ENCODE peak calls at places on chromosomes 16 and 17, in six cellular contexts. H is fibroblast of lung, S is mesothelial cell of epicardium, W is body of pancreas, O is thyroid gland, L is left ventricle myocardium inferior. E is an unnamed sample.

GRCh38 chr17:1709971-1710806 is at the start of gene TLCD2:
- DNase-seq in O (peak), S (peak), L (peak), H (peak), W (peak), E (no peak)

GRCh38 chr17:33596904-33597303 is 303.8 kb upstream of the ASIC2 start:
- DNase-seq in W (no peak), L (no peak), S (no peak), H (no peak), O (no peak), E (no peak)

GRCh38 chr17:27586203-27586701 is 44.7 kb upstream of the LGALS9 start:
- DNase-seq in H (no peak), L (no peak), O (no peak), S (no peak), W (no peak), E (peak)

GRCh38 chr16:84177740-84178070 is 9.2 kb downstream of the TAF1C start:
- DNase-seq in L (no peak), W (no peak), S (no peak), O (no peak), H (no peak), E (no peak)

GRCh38 chr17:689556-690247 is 24.9 kb downstream of the VPS53 start:
- DNase-seq in L (no peak), W (no peak), S (no peak), H (no peak), O (peak), E (no peak)

GRCh38 chr17:45948881-45949624 is 50.0 kb upstream of the STH start:
- DNase-seq in H (peak), W (peak), S (peak), L (peak), O (peak), E (no peak)

GRCh38 chr16:50939356-50939755 is 197.5 kb downstream of the CYLD start:
- DNase-seq in W (no peak), H (no peak), O (no peak), S (no peak), L (no peak), E (no peak)

GRCh38 chr16:89687092-89687940 is 827 bp downstream of the CDK10 start:
- DNase-seq in W (peak), O (peak), S (no peak), L (no peak), H (peak), E (peak)

GRCh38 chr17:39205112-39205526 is 5.0 kb downstream of the RPL19 start:
- DNase-seq in S (no peak), W (no peak), H (no peak), L (no peak), O (no peak), E (no peak)

GRCh38 chr16:27363797-27364196 is 38.2 kb upstream of the IL21R start:
- DNase-seq in W (peak), L (no peak), O (peak), S (no peak), H (no peak), E (no peak)

GRCh38 chr17:8162232-8162996 is at the start of gene VAMP2:
- DNase-seq in S (peak), L (peak), H (peak), W (peak), O (peak), E (no peak)

GRCh38 chr17:801660-802059 is 19.5 kb downstream of the MRM3 start:
- DNase-seq in L (no peak), H (no peak), W (peak), O (no peak), S (no peak), E (no peak)

GRCh38 chr17:32909787-32910369 is 18.1 kb upstream of the TMEM98 start:
- DNase-seq in H (peak), S (peak), O (peak), W (peak), L (no peak), E (no peak)

GRCh38 chr17:75430159-75430748 is 24.8 kb upstream of the GRB2 start:
- DNase-seq in S (peak), O (no peak), H (no peak), W (no peak), L (no peak), E (no peak)

GRCh38 chr17:63171428-63172205 is 205.6 kb downstream of the TANC2 start:
- DNase-seq in S (no peak), H (peak), O (no peak), W (no peak), L (no peak), E (no peak)

GRCh38 chr17:50056961-50057330 is 1.0 kb downstream of the ITGA3 start:
- DNase-seq in L (no peak), W (no peak), H (peak), S (no peak), O (peak), E (peak)

GRCh38 chr17:17298108-17298507 is 5.1 kb upstream of the NT5M start:
- DNase-seq in W (no peak), O (no peak), H (no peak), S (no peak), L (no peak), E (no peak)

GRCh38 chr17:31525801-31526549 is 134.5 kb downstream of the RAB11FIP4 start:
- DNase-seq in L (no peak), S (no peak), H (no peak), O (no peak), W (no peak), E (peak)

GRCh38 chr16:24102120-24102740 is 153.9 kb upstream of the CACNG3 start:
- DNase-seq in O (no peak), S (no peak), W (no peak), H (no peak), L (no peak), E (no peak)

DNA sequence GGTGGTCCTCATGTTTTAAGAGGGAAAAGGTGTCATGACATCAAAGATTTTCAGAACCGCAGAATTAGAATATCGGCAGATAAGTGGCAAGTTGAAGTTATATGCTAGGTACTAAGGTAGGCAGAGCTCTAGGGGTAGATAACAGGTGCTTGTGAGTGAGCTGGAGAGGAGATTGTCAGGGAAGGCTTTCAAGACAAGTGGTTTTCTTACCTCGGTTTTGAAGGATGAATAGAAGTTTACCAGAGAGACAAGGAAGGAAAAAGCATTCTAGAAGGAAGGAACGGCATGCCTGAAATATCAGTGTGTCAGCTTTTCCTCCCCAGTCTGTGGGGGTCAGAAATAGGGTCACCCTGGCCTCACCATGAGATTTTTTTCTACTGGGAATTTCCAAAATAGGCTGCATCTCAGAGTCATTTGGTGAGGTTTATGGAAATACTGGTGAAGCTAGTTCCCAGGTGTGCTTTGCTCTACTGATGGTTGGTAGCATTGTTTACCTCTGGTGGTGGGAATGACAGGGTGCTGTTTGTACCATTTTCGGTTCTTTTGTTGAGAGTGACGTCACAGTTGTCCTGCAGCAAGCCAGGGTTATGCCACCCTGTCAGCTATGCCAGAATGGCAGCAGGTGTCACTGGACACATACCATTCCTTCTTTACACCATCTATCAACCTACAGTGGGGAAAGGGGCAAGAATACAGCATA is 112.5 kb downstream of the MSI2 start:
- DNase-seq in L (no peak), O (no peak), S (no peak), W (no peak), H (no peak), E (no peak)
- TF ChIP-seq CTCF in L (peak), O (no peak), S (no peak), W (no peak), H (no peak), E (no peak)

GRCh38 chr16:17972460-17972943 is 364.0 kb downstream of the NPIPA8 start:
- DNase-seq in W (peak), H (no peak), S (no peak), L (no peak), O (no peak), E (no peak)

GRCh38 chr16:17965131-17965530 is 371.4 kb downstream of the NPIPA8 start:
- DNase-seq in H (no peak), O (no peak), L (no peak), W (no peak), S (no peak), E (no peak)

GRCh38 chr16:17970366-17970765 is 366.2 kb downstream of the NPIPA8 start:
- DNase-seq in L (no peak), O (no peak), W (no peak), S (no peak), H (no peak), E (no peak)

DNA sequence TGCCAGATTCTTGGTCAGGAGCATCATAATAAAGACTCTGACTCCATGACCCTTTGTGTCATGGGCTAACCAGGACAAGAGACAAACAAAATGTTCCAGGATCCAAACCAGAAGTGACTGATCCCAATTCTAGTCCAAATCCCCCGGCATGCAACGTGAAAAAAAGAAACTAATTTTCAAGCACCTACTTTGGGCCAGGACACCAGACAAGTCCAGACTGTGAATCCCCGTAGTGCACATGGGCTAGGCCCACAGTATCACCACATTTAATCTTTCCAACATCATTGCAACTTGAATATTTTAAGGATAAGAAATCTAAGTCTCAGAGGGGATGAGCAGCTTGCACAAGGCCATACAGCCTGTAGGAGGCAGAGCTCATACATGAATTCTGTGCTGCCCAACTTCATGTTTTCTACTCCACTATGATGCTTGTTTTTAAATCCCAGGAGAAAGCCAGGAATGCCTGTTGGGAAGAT is 365.7 kb downstream of the NPIPA8 start:
- DNase-seq in H (no peak), S (no peak), L (no peak), O (no peak), W (peak), E (no peak)
- TF ChIP-seq CTCF in H (no peak), S (no peak), L (no peak), O (peak), W (no peak), E (no peak)

DNA sequence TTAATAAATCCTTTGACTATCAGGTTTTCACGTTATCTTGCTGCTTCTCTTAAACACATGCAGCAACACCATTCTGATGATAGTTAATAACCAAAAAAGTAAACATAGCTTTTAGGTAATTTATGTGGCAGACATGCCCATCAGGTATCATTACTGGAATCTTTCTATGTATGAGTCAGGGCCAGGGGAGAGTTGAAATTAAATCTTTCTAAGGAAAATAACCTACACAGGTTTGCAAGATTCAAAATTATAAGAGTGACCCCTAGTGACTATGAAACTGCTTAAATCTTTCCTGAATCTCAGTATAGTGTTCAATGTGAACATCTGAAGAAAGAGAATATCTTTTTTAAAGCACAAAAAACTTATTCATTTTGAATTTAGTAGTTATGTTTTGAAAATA is 666.6 kb downstream of the CDH11 start:
- DNase-seq in L (no peak), W (no peak), O (no peak), H (peak), S (no peak), E (no peak)
- TF ChIP-seq CTCF in L (peak), W (no peak), O (peak), H (no peak), S (no peak), E (peak)

DNA sequence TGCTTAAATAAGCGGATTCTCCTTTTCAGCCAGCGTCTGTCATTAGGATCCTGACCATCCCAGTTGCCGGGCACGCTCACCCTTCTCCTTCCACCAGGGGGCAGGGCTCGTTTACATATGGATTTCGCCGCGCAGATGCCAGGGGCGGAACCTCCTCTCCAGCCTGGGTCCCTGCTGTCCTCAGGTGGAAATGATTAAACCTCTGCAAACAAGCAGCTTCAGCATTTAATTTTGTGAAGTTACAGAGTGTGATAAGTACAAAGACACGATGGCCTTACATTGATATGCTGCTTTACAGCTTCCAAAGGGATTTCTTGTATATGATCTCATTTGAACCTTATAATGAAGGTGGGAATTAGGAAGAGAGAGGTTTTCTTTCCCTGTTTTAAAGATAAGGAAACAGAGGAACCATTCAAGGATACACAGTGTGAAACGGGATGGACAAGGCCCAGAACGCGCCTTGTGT is 3.9 kb upstream of the KRT28 start:
- DNase-seq in W (peak), H (peak), L (peak), O (peak), S (peak), E (no peak)
- TF ChIP-seq CTCF in W (peak), H (peak), L (peak), O (peak), S (peak), E (peak)

DNA sequence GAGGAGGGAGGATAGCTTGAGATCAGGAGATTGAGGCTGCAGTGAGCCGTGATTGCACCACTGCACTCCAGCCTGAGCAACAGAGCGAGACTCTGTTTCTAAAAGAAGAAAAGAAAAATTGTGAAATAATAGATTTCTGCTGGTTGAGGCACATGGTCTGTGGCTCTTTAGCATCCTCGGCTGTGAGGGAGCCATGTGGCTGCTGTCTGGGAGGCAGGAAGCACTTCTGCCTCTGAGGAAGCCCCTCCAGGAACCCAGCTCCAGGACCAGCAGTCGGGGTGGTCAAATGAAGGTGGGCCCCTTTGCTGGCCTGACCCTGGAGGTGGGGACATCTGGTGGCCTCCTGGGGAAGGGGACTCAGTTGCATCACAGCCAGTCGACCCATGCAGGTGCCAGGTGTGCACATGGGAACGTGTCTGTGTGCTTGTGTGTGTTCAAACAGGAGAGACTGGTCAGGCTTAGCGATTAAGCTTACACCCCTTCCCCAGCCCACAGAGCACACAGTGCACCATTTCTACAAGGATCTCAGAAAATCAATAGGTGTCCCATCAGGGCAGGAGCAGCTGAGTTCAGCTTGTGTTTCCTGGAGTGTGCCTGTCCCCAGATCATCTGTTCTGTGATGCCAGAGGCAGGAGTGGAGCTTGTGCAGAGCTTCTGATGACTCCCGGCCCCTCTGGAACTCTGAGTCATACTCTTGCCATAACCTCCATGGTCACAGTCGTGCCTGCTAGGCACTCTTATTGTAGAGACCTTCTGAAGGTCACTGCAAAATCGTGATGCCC is 24.3 kb upstream of the MGAT5B start:
- DNase-seq in L (no peak), S (no peak), H (no peak), W (no peak), O (no peak), E (no peak)
- TF ChIP-seq CTCF in L (no peak), S (no peak), H (no peak), W (no peak), O (no peak), E (no peak)

DNA sequence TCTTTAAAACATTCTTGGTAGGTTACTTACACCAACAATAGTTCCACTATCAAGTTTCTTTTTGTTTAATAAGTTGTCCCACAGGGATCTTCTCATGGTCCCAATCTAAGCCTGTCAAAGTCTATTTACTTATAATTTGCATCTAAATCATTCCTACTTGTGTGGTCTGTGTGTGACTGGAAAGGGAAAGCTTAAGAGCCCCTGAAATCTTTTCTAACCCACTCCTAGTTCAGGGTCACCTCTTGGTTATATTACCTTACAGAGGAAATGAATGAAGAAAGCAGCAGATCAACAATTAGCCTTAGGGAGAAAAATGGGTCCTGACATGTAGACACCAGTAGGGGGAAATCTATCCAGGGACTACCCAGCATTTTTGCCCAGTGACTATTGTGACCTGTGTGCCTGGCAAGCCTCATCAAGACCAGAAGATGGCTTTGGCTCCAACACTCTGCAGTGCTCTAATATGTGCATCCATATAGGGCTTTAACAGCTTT is 110.4 kb upstream of the HAS3 start:
- DNase-seq in W (peak), H (peak), L (no peak), O (peak), S (no peak), E (no peak)
- TF ChIP-seq CTCF in W (no peak), H (peak), L (peak), O (peak), S (no peak), E (peak)

GRCh38 chr17:81371910-81372760 is 23.1 kb upstream of the BAHCC1 start:
- DNase-seq in W (peak), O (peak), L (peak), S (no peak), H (peak), E (no peak)
- TF ChIP-seq CTCF in W (no peak), O (no peak), L (peak), S (no peak), H (peak), E (peak)

GRCh38 chr16:74296465-74297295 is at the start of gene PSMD7:
- DNase-seq in S (peak), H (peak), O (peak), L (peak), W (peak), E (peak)
- TF ChIP-seq CTCF in S (no peak), H (no peak), O (no peak), L (no peak), W (no peak), E (no peak)

GRCh38 chr17:13941781-13942180 is 127.5 kb upstream of the COX10 start:
- DNase-seq in L (no peak), W (no peak), S (no peak), H (no peak), O (no peak), E (no peak)

GRCh38 chr17:13939222-13939621 is 130.1 kb upstream of the COX10 start:
- DNase-seq in H (no peak), W (no peak), S (no peak), O (no peak), L (no peak), E (no peak)

GRCh38 chr17:13943859-13944258 is 125.4 kb upstream of the COX10 start:
- DNase-seq in O (no peak), H (no peak), L (no peak), W (no peak), S (no peak), E (no peak)

GRCh38 chr17:13940858-13941665 is 128.2 kb upstream of the COX10 start:
- DNase-seq in L (no peak), W (no peak), O (no peak), H (peak), S (no peak), E (no peak)
- TF ChIP-seq CTCF in L (no peak), W (no peak), O (no peak), H (no peak), S (no peak), E (peak)

GRCh38 chr17:57135748-57136342 is 50.8 kb downstream of the AKAP1 start:
- DNase-seq in O (no peak), W (no peak), S (no peak), H (no peak), L (no peak), E (no peak)
- TF ChIP-seq CTCF in O (no peak), W (no peak), S (no peak), H (no peak), L (no peak), E (no peak)

E was measured in chondrocyte.